ENCODE peak calls at places on chromosomes 13 and 19, in eight cellular contexts. O, T, S, I, U, W, D and E are unnamed samples.

GRCh38 chr13:112079696-112080095 is 12.7 kb downstream of the SOX1 start:
- DNase-seq in O (no peak), T (no peak), S (no peak), I (no peak), U (no peak), W (no peak), D (no peak), E (no peak)

GRCh38 chr13:44437356-44438233 is 64.0 kb downstream of the SERP2 start:
- DNase-seq in O (peak), T (peak), S (no peak), I (no peak), U (no peak), W (no peak), D (no peak), E (no peak)

GRCh38 chr19:7101498-7102253 is 32.2 kb downstream of the ZNF557 start:
- DNase-seq in O (no peak), T (no peak), S (no peak), I (no peak), U (no peak), W (no peak), D (no peak), E (no peak)

GRCh38 chr13:67192751-67193150 is 37.4 kb downstream of the PCDH9 start:
- DNase-seq in O (no peak), T (no peak), S (no peak), I (no peak), U (no peak), W (no peak), D (no peak), E (no peak)

GRCh38 chr13:44351505-44351854 is 22.1 kb upstream of the SERP2 start:
- DNase-seq in O (no peak), T (no peak), S (no peak), I (no peak), U (no peak), W (no peak), D (no peak), E (no peak)

GRCh38 chr19:29635963-29636362 is 29.3 kb upstream of the PLEKHF1 start:
- DNase-seq in O (no peak), T (no peak), S (no peak), I (no peak), U (no peak), W (no peak), D (no peak), E (no peak)

GRCh38 chr19:29640231-29640630 is 25.0 kb upstream of the PLEKHF1 start:
- DNase-seq in O (no peak), T (no peak), S (no peak), I (no peak), U (no peak), W (peak), D (no peak), E (no peak)

GRCh38 chr19:11375143-11375948 is 880 bp downstream of the SWSAP1 start:
- DNase-seq in O (no peak), T (peak), S (no peak), I (peak), U (no peak), W (peak), D (peak), E (no peak)

GRCh38 chr13:28719227-28719562 is 425 bp upstream of the SLC46A3 start:
- DNase-seq in O (peak), T (no peak), S (no peak), I (no peak), U (no peak), W (no peak), D (no peak), E (no peak)

GRCh38 chr13:71645467-71645866 is 221.5 kb downstream of the DACH1 start:
- DNase-seq in O (no peak), T (no peak), S (no peak), I (no peak), U (no peak), W (no peak), D (no peak), E (no peak)

GRCh38 chr19:32287811-32288227 is 57.6 kb upstream of the ZNF507 start:
- DNase-seq in O (peak), T (peak), S (peak), I (peak), U (no peak), W (peak), D (no peak), E (no peak)

GRCh38 chr19:6210091-6210490 is 69.7 kb downstream of the MLLT1 start:
- DNase-seq in O (no peak), T (no peak), S (no peak), I (no peak), U (no peak), W (peak), D (no peak), E (no peak)

GRCh38 chr19:58097783-58098681 is at the start of gene ZSCAN18:
- DNase-seq in O (peak), T (peak), S (peak), I (peak), U (peak), W (peak), D (peak), E (peak)

GRCh38 chr13:93226623-93227279 is at the start of gene GPC6:
- DNase-seq in O (peak), T (peak), S (peak), I (peak), U (no peak), W (no peak), D (peak), E (no peak)

GRCh38 chr13:111153977-111154332 is 38.8 kb downstream of the ARHGEF7 start:
- DNase-seq in O (no peak), T (no peak), S (peak), I (peak), U (no peak), W (no peak), D (no peak), E (no peak)

GRCh38 chr19:10214784-10215183 is 16.3 kb downstream of the S1PR2 start:
- DNase-seq in O (no peak), T (no peak), S (no peak), I (no peak), U (no peak), W (no peak), D (no peak), E (no peak)

GRCh38 chr13:27622102-27622820 is 569 bp downstream of the POLR1D start:
- DNase-seq in O (peak), T (no peak), S (no peak), I (peak), U (no peak), W (no peak), D (no peak), E (no peak)
- TF ChIP-seq CTCF in O (peak), T (peak), S (peak), I (no peak), U (peak), W (peak), D (no peak), E (peak)

GRCh38 chr13:45817833-45818232 is 33.7 kb downstream of the SIAH3 start:
- DNase-seq in O (peak), T (no peak), S (no peak), I (no peak), U (no peak), W (no peak), D (no peak), E (peak)
- TF ChIP-seq CTCF in O (peak), T (peak), S (no peak), I (no peak), U (no peak), W (no peak), D (no peak), E (no peak)

DNA sequence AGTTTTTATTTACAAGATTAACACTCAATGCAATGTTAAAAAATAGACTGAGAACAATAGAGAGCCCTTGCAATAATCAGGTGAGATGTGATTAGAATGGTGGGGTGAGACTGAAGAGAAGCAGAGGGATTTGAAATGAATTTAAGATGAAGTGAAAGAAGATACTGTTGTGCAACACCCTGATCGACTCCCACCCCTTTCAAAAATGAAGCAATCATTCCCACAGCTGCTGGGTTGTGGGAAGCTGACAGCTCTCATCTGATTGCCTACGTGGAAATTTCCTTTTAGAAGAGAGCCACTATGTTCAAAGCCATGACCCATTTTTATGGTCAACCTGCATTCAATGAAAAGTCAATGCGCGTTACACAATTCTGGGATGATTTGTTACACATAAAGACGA is 1374.9 kb downstream of the PCDH9 start:
- DNase-seq in O (peak), T (no peak), S (no peak), I (no peak), U (no peak), W (no peak), D (no peak), E (no peak)
- TF ChIP-seq CTCF in O (no peak), T (no peak), S (no peak), I (no peak), U (no peak), W (no peak), D (no peak), E (no peak)

DNA sequence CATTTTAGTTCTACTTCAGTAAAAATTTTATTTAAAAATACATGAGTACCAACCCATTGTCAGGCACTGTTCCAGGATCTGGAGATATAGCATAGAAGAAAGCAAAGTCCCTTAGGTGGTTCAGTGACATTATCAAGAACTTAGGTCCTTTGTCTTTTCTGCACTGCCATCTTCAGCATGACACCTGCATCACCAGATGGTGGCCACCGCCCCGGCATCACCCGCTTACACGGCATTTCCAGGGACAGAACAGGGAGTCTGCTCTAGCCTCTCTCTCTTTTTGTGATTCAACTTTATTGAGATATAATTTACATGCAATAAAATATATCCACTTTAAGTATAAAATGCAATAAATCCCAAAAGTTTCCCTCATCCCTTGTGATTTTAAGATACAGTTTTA is 23.5 kb downstream of the DYRK1B start:
- DNase-seq in O (no peak), T (no peak), S (no peak), I (no peak), U (no peak), W (no peak), D (no peak), E (no peak)
- TF ChIP-seq CTCF in O (no peak), T (no peak), S (no peak), I (no peak), U (no peak), W (no peak), D (no peak), E (no peak)

GRCh38 chr19:23070353-23070781 is 46.5 kb upstream of the ZNF730 start:
- DNase-seq in O (peak), T (no peak), S (no peak), I (peak), U (no peak), W (no peak), D (no peak), E (no peak)
- TF ChIP-seq CTCF in O (peak), T (no peak), S (no peak), I (no peak), U (peak), W (peak), D (no peak), E (no peak)

GRCh38 chr13:91247768-91248167 is 99.7 kb upstream of the MIR17HG start:
- DNase-seq in O (peak), T (no peak), S (no peak), I (no peak), U (no peak), W (no peak), D (no peak), E (no peak)
- TF ChIP-seq CTCF in O (peak), T (peak), S (peak), I (no peak), U (no peak), W (peak), D (no peak), E (peak)

DNA sequence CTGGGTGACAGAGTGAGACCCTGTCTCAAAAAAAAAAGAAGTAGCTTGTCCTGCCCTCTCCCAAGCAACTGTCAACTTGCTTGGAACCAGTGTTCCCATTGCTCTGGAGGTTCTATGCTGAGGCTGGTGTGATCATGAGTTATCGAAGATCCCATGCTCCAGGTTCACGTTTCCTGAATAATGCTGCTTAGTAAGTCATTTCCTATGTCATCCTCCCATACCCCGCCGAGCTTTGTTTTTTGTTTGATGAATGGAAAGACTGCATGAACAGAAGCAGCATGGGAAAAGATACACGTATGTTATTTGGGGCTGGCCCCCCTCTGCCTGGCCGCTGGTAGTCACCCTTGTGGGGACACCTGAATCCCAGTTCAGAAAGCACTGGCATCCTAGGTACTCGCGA is 11.3 kb downstream of the SLC25A42 start:
- DNase-seq in O (no peak), T (no peak), S (no peak), I (no peak), U (no peak), W (no peak), D (no peak), E (no peak)
- TF ChIP-seq CTCF in O (no peak), T (no peak), S (no peak), I (no peak), U (no peak), W (no peak), D (no peak), E (no peak)

GRCh38 chr13:31012285-31013024 is 80.0 kb downstream of the TEX26 start:
- DNase-seq in O (peak), T (peak), S (no peak), I (no peak), U (no peak), W (no peak), D (no peak), E (no peak)
- TF ChIP-seq CTCF in O (peak), T (peak), S (peak), I (no peak), U (peak), W (peak), D (peak), E (peak)

DNA sequence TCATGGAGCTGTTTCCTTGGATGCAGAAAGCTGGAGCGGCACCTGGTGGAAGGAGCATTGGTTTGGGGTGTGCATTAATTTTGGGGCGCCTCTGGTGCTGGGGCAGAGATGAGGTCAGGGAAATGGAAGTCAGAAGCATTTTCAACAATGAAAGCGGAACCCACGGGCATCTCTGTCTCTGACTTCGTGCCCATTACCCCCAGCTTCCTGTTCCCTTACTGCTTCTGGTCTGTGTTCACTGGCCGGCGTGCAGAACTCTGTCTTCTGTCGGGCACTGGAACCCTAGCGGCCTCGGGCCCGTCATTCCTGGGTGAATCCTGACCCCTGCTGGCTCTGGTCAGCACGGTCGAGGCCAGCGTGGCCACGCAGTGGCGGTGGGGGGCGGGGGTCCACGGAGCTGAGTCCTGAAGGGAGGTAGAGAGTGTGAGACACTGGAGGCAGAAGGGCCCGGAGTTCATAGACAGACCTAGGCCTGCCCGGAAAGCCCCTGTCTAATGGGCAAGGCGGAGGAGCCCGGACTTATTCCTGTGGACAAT is 7.9 kb upstream of the LINGO3 start:
- DNase-seq in O (peak), T (peak), S (peak), I (peak), U (peak), W (peak), D (no peak), E (peak)
- TF ChIP-seq CTCF in O (peak), T (peak), S (peak), I (peak), U (peak), W (peak), D (peak), E (peak)

GRCh38 chr13:49867834-49868233 is 68.3 kb downstream of the SPRYD7 start:
- DNase-seq in O (no peak), T (no peak), S (no peak), I (no peak), U (no peak), W (no peak), D (no peak), E (no peak)

GRCh38 chr13:49874430-49874829 is 61.7 kb downstream of the SPRYD7 start:
- DNase-seq in O (no peak), T (no peak), S (no peak), I (no peak), U (no peak), W (no peak), D (no peak), E (no peak)

GRCh38 chr13:49865174-49865573 is 71.0 kb downstream of the SPRYD7 start:
- DNase-seq in O (no peak), T (no peak), S (no peak), I (no peak), U (no peak), W (no peak), D (no peak), E (no peak)

GRCh38 chr13:49869514-49869913 is 66.6 kb downstream of the SPRYD7 start:
- DNase-seq in O (peak), T (peak), S (no peak), I (no peak), U (no peak), W (no peak), D (no peak), E (no peak)
- TF ChIP-seq CTCF in O (peak), T (peak), S (peak), I (no peak), U (peak), W (peak), D (no peak), E (peak)